ENCODE peak calls at places on chromosome 19, in six cellular contexts. One of them, this sample, is unnamed. For H3K9me3 and H3K79me2, the result is how much of the 10 kb centered on the place peaks cover.

GRCh38 chr19:35977446-35978222 is 17.4 kb upstream of the SDHAF1 start:
- DNase-seq in mammary epithelial cell: no peak
- DNase-seq in MM.1S: no peak
- DNase-seq in hepatocyte: no peak
- DNase-seq in H9: peak
- DNase-seq in PC-9: no peak
- DNase-seq in this sample: no peak

GRCh38 chr19:41994521-41994971 is 516 bp upstream of the ATP1A3 start:
- DNase-seq in mammary epithelial cell: no peak
- DNase-seq in MM.1S: no peak
- DNase-seq in hepatocyte: no peak
- DNase-seq in H9: no peak
- DNase-seq in PC-9: no peak
- DNase-seq in this sample: no peak

GRCh38 chr19:57302020-57302465 is 18.2 kb upstream of the ZNF543 start:
- DNase-seq in mammary epithelial cell: peak
- DNase-seq in MM.1S: no peak
- DNase-seq in hepatocyte: peak
- DNase-seq in H9: no peak
- DNase-seq in PC-9: peak
- DNase-seq in this sample: peak

GRCh38 chr19:6737284-6737872 is at the start of gene GPR108:
- DNase-seq in mammary epithelial cell: peak
- DNase-seq in MM.1S: no peak
- DNase-seq in hepatocyte: peak
- DNase-seq in H9: peak
- DNase-seq in PC-9: peak
- DNase-seq in this sample: peak

GRCh38 chr19:34998777-34999497 is 1.2 kb upstream of the GRAMD1A start:
- DNase-seq in mammary epithelial cell: no peak
- DNase-seq in MM.1S: no peak
- DNase-seq in hepatocyte: no peak
- DNase-seq in H9: peak
- DNase-seq in PC-9: no peak
- DNase-seq in this sample: no peak

GRCh38 chr19:55678121-55678671 is 3.2 kb downstream of the EPN1 start:
- DNase-seq in mammary epithelial cell: no peak
- DNase-seq in MM.1S: peak
- DNase-seq in hepatocyte: no peak
- DNase-seq in H9: no peak
- DNase-seq in PC-9: no peak
- DNase-seq in this sample: no peak

GRCh38 chr19:38975214-38975860 is at the start of gene FBXO17:
- DNase-seq in mammary epithelial cell: peak
- DNase-seq in MM.1S: no peak
- DNase-seq in hepatocyte: peak
- DNase-seq in H9: peak
- DNase-seq in PC-9: peak
- DNase-seq in this sample: peak

GRCh38 chr19:38893341-38893771 is 6.1 kb downstream of the SIRT2 start:
- DNase-seq in mammary epithelial cell: no peak
- DNase-seq in MM.1S: no peak
- DNase-seq in hepatocyte: no peak
- DNase-seq in H9: no peak
- DNase-seq in PC-9: no peak
- DNase-seq in this sample: no peak

GRCh38 chr19:6696239-6696820 is 24.1 kb downstream of the C3 start:
- DNase-seq in mammary epithelial cell: no peak
- DNase-seq in MM.1S: no peak
- DNase-seq in hepatocyte: no peak
- DNase-seq in H9: no peak
- DNase-seq in PC-9: no peak
- DNase-seq in this sample: no peak

GRCh38 chr19:28242317-28242927 is 970.5 kb downstream of the UQCRFS1 start:
- DNase-seq in mammary epithelial cell: peak
- DNase-seq in MM.1S: peak
- DNase-seq in hepatocyte: peak
- DNase-seq in H9: peak
- DNase-seq in PC-9: peak
- DNase-seq in this sample: peak

GRCh38 chr19:39212377-39212742 is 8.3 kb upstream of the SYCN start:
- DNase-seq in mammary epithelial cell: no peak
- DNase-seq in MM.1S: peak
- DNase-seq in hepatocyte: no peak
- DNase-seq in H9: peak
- DNase-seq in PC-9: peak
- DNase-seq in this sample: peak

GRCh38 chr19:5292453-5292842 is 48.2 kb downstream of the PTPRS start:
- DNase-seq in mammary epithelial cell: no peak
- DNase-seq in MM.1S: no peak
- DNase-seq in hepatocyte: peak
- DNase-seq in H9: no peak
- DNase-seq in PC-9: no peak
- DNase-seq in this sample: no peak

GRCh38 chr19:6117534-6117933 is 7.2 kb upstream of the RFX2 start:
- DNase-seq in mammary epithelial cell: no peak
- DNase-seq in MM.1S: no peak
- DNase-seq in hepatocyte: no peak
- DNase-seq in H9: no peak
- DNase-seq in PC-9: no peak
- DNase-seq in this sample: no peak

GRCh38 chr19:29771708-29772415 is 39.9 kb upstream of the CCNE1 start:
- DNase-seq in mammary epithelial cell: peak
- DNase-seq in MM.1S: peak
- DNase-seq in hepatocyte: peak
- DNase-seq in H9: peak
- DNase-seq in PC-9: peak
- DNase-seq in this sample: peak

GRCh38 chr19:39402417-39403297 is 4.0 kb upstream of the ZFP36 start:
- DNase-seq in mammary epithelial cell: peak
- DNase-seq in MM.1S: peak
- DNase-seq in hepatocyte: peak
- DNase-seq in H9: peak
- DNase-seq in PC-9: peak
- DNase-seq in this sample: peak

GRCh38 chr19:29098863-29099481 is 114.0 kb downstream of the UQCRFS1 start:
- DNase-seq in mammary epithelial cell: peak
- DNase-seq in MM.1S: no peak
- DNase-seq in hepatocyte: peak
- DNase-seq in H9: no peak
- DNase-seq in PC-9: peak
- DNase-seq in this sample: peak

GRCh38 chr19:35560271-35560670 is 3.2 kb downstream of the ATP4A start:
- DNase-seq in mammary epithelial cell: no peak
- DNase-seq in MM.1S: no peak
- DNase-seq in hepatocyte: no peak
- DNase-seq in H9: no peak
- DNase-seq in PC-9: no peak
- DNase-seq in this sample: no peak

GRCh38 chr19:49512970-49513745 is 697 bp downstream of the FCGRT start:
- DNase-seq in mammary epithelial cell: no peak
- DNase-seq in MM.1S: no peak
- DNase-seq in hepatocyte: peak
- DNase-seq in H9: peak
- DNase-seq in PC-9: no peak
- DNase-seq in this sample: no peak

GRCh38 chr19:49518033-49518432 is 5.6 kb downstream of the FCGRT start:
- DNase-seq in mammary epithelial cell: no peak
- DNase-seq in MM.1S: no peak
- DNase-seq in hepatocyte: no peak
- DNase-seq in H9: no peak
- DNase-seq in PC-9: no peak
- DNase-seq in this sample: no peak

GRCh38 chr19:49515767-49516166 is 3.3 kb downstream of the FCGRT start:
- DNase-seq in mammary epithelial cell: no peak
- DNase-seq in MM.1S: no peak
- DNase-seq in hepatocyte: peak
- DNase-seq in H9: no peak
- DNase-seq in PC-9: no peak
- DNase-seq in this sample: peak

GRCh38 chr19:49514151-49514550 is 1.7 kb downstream of the FCGRT start:
- DNase-seq in mammary epithelial cell: no peak
- DNase-seq in MM.1S: no peak
- DNase-seq in hepatocyte: no peak
- DNase-seq in H9: no peak
- DNase-seq in PC-9: no peak
- DNase-seq in this sample: no peak

DNA sequence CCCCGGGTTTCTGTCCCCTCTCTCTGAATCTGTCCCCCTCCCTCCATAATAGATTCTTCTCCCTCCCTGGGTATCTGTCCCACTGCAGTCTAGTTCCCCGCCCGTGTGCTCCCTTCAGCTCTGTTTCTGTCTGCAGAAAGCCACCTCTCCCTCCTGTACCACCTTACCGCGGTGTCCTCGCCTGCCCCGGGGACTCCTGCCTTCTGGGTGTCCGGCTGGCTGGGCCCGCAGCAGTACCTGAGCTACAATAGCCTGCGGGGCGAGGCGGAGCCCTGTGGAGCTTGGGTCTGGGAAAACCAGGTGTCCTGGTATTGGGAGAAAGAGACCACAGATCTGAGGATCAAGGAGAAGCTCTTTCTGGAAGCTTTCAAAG is 1.3 kb downstream of the FCGRT start:
- DNase-seq in mammary epithelial cell: no peak
- DNase-seq in MM.1S: no peak
- DNase-seq in hepatocyte: no peak
- DNase-seq in H9: no peak
- DNase-seq in PC-9: no peak
- DNase-seq in this sample: no peak
- H3K4me2 ChIP-seq in mammary epithelial cell: no peak
- H3K4me2 ChIP-seq in MM.1S: peak
- H3K4me2 ChIP-seq in hepatocyte: peak
- H3K4me2 ChIP-seq in H9: peak
- H3K4me2 ChIP-seq in PC-9: no peak
- H3K4me2 ChIP-seq in this sample: peak

DNA sequence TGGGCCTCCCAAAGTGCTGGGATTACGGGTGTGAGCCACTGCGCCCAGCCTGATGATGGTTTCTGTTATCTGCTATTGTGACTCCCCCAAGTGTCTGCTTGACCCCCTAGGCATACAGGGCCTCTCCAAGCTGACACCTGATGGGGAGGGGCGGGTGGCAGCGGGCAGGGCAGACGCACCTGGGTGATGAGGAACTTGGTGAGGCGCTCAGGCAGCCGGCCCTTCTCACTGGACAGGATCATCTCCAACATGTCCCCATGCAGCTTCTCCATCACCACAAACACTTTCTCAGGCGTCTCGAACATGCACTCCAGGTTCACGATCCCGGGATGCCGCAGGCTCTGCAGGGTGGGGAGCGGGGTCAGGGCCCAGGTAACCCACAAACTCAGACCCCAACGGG is 27.6 kb downstream of the PRKD2 start:
- DNase-seq in mammary epithelial cell: no peak
- DNase-seq in MM.1S: no peak
- DNase-seq in hepatocyte: no peak
- DNase-seq in H9: no peak
- DNase-seq in PC-9: no peak
- DNase-seq in this sample: no peak
- H3K9me3 ChIP-seq in mammary epithelial cell: under half
- H3K9me3 ChIP-seq in MM.1S: under half
- H3K9me3 ChIP-seq in hepatocyte: under half
- H3K9me3 ChIP-seq in H9: under half
- H3K9me3 ChIP-seq in PC-9: under half
- H3K9me3 ChIP-seq in this sample: under half

DNA sequence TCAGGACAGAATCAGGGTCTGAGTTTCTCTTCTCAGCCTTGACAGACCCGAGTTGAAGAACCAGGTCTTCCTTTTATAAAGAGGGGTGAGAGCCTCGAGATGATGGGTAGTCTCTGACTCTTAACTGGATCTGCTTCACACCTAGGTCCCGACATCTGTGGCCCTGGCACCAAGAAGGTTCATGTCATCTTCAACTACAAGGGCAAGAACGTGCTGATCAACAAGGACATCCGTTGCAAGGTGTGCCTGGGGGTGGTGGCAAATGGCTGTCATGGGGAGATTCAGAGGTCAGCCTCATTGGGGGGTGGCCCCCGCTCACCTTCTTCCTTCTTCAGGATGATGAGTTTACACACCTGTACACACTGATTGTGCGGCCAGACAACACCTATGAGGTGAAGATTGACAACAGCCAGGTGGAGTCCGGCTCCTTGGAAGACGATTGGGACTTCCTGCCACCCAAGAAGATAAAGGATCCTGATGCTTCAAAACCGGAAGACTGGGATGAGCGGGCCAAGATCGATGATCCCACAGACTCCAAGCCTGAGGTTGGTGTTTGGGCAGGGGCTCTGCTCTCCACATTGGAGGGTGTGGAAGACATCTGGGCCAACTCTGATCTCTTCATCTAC is 1.6 kb downstream of the CALR start:
- DNase-seq in mammary epithelial cell: no peak
- DNase-seq in MM.1S: no peak
- DNase-seq in hepatocyte: no peak
- DNase-seq in H9: no peak
- DNase-seq in PC-9: no peak
- DNase-seq in this sample: no peak
- H3K79me2 ChIP-seq in mammary epithelial cell: half or more
- H3K79me2 ChIP-seq in MM.1S: under half
- H3K79me2 ChIP-seq in hepatocyte: under half
- H3K79me2 ChIP-seq in H9: under half
- H3K79me2 ChIP-seq in PC-9: under half
- H3K79me2 ChIP-seq in this sample: under half

GRCh38 chr19:3665681-3666544 is 34.4 kb downstream of the PIP5K1C start:
- DNase-seq in mammary epithelial cell: peak
- DNase-seq in MM.1S: peak
- DNase-seq in hepatocyte: peak
- DNase-seq in H9: peak
- DNase-seq in PC-9: peak
- DNase-seq in this sample: no peak
- H3K4me2 ChIP-seq in mammary epithelial cell: no peak
- H3K4me2 ChIP-seq in MM.1S: no peak
- H3K4me2 ChIP-seq in hepatocyte: no peak
- H3K4me2 ChIP-seq in H9: no peak
- H3K4me2 ChIP-seq in PC-9: no peak
- H3K4me2 ChIP-seq in this sample: no peak

DNA sequence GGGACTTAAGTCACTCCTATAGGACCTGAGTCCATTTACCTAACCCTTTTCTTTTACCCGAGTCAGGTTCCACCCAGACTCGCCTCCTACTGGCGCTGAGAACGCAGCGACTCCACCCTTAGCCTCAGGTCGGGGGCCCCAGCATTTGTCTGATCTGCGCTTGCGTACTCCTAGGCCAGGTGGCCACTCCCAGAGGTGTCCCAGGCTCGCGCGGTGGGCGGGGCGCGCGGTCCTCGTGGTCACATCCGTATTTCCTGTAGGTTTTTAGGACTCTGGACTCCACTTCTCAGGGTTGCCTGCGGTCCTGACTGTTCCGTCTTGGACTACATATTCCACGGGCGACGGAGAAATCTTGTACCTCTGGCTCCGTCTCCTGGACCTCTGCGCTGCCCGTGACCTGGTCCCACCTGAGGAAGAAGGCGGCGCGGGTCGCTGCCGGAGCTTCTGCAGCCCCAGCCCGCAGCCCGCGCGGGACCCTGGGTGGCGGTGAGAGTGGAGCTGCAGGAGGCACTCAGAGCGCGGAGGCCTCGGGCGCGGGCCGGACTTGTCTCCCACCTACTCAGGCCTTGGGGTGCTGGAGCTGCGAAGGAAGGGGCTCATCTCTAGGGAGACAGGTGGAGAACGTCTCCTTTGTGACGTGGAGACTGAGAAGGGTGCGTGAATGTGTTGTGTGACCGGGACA is 11.0 kb upstream of the ZNF573 start:
- DNase-seq in mammary epithelial cell: no peak
- DNase-seq in MM.1S: no peak
- DNase-seq in hepatocyte: no peak
- DNase-seq in H9: no peak
- DNase-seq in PC-9: no peak
- DNase-seq in this sample: no peak
- H3K9me3 ChIP-seq in mammary epithelial cell: under half
- H3K9me3 ChIP-seq in MM.1S: under half
- H3K9me3 ChIP-seq in hepatocyte: under half
- H3K9me3 ChIP-seq in H9: under half
- H3K9me3 ChIP-seq in PC-9: under half
- H3K9me3 ChIP-seq in this sample: under half

GRCh38 chr19:1206063-1206732 is 620 bp downstream of the STK11 start:
- DNase-seq in mammary epithelial cell: no peak
- DNase-seq in MM.1S: peak
- DNase-seq in hepatocyte: peak
- DNase-seq in H9: no peak
- DNase-seq in PC-9: no peak
- DNase-seq in this sample: no peak
- H3K79me2 ChIP-seq in mammary epithelial cell: half or more
- H3K79me2 ChIP-seq in MM.1S: half or more
- H3K79me2 ChIP-seq in hepatocyte: under half
- H3K79me2 ChIP-seq in H9: under half
- H3K79me2 ChIP-seq in PC-9: under half
- H3K79me2 ChIP-seq in this sample: under half